ENCODE peak calls at places on chromosome 3, in six cellular contexts. J is GM12891, U is SK-N-SH, Q is K562, G is GM12892, C is GM12878. W is an unnamed sample.

GRCh38 chr3:117019082-117019713 is 309.6 kb downstream of the TUSC7 start:
- DNase-seq in J (peak; percentile 8), U (peak; percentile 60), Q (no peak), G (no peak), C (no peak), W (peak; percentile 10)

GRCh38 chr3:108736821-108737220 is 20.4 kb downstream of the RETNLB start:
- DNase-seq in J (no peak), U (no peak), Q (no peak), G (no peak), C (no peak), W (no peak)

GRCh38 chr3:127560051-127560787 is 30.3 kb downstream of the TPRA1 start:
- DNase-seq in J (no peak), U (no peak), Q (no peak), G (no peak), C (no peak), W (no peak)

GRCh38 chr3:83195243-83195642 is 1433.8 kb upstream of the GBE1 start:
- DNase-seq in J (no peak), U (no peak), Q (no peak), G (no peak), C (no peak), W (no peak)

GRCh38 chr3:151345854-151346253 is 16.5 kb upstream of the P2RY13 start:
- DNase-seq in J (no peak), U (no peak), Q (no peak), G (no peak), C (no peak), W (no peak)

GRCh38 chr3:141285570-141285969 is 53.9 kb downstream of the PXYLP1 start:
- DNase-seq in J (no peak), U (no peak), Q (no peak), G (no peak), C (no peak), W (no peak)

GRCh38 chr3:63130625-63131024 is 147.5 kb upstream of the SYNPR start:
- DNase-seq in J (no peak), U (no peak), Q (no peak), G (no peak), C (no peak), W (no peak)

GRCh38 chr3:178297204-178297603 is 239.0 kb upstream of the KCNMB2 start:
- DNase-seq in J (no peak), U (no peak), Q (no peak), G (no peak), C (no peak), W (no peak)

DNA sequence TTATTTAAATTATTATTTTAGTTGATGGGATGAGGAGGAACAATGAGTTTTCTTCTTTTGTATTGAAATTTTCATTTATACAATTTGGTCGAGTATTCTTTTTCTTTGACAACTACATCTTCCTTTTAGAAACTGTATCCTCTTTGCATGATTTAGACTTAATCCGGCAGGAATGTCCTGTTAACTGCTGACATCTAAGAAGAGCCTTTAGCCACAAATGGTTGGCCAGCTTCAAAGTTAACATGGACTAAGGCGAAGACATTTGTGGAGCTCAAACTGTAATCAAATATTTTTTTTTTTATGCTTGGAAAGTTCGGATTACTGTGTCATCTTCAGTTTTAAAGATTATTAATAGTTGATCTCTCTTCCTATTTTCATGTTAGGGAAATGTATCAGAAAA is 43.2 kb downstream of the RIOX2 start:
- DNase-seq in J (no peak), U (no peak), Q (no peak), G (no peak), C (no peak), W (no peak)
- TF ChIP-seq TAF1 in J (no peak), U (no peak), Q (no peak), G (no peak), C (no peak), W (no peak)

GRCh38 chr3:135516143-135516542 is 449.4 kb upstream of the PPP2R3A start:
- DNase-seq in J (no peak), U (peak; percentile 7), Q (peak; percentile 6), G (no peak), C (no peak), W (peak; percentile 4)

GRCh38 chr3:135514064-135514455 is 451.5 kb upstream of the PPP2R3A start:
- DNase-seq in J (no peak), U (no peak), Q (no peak), G (no peak), C (no peak), W (no peak)

DNA sequence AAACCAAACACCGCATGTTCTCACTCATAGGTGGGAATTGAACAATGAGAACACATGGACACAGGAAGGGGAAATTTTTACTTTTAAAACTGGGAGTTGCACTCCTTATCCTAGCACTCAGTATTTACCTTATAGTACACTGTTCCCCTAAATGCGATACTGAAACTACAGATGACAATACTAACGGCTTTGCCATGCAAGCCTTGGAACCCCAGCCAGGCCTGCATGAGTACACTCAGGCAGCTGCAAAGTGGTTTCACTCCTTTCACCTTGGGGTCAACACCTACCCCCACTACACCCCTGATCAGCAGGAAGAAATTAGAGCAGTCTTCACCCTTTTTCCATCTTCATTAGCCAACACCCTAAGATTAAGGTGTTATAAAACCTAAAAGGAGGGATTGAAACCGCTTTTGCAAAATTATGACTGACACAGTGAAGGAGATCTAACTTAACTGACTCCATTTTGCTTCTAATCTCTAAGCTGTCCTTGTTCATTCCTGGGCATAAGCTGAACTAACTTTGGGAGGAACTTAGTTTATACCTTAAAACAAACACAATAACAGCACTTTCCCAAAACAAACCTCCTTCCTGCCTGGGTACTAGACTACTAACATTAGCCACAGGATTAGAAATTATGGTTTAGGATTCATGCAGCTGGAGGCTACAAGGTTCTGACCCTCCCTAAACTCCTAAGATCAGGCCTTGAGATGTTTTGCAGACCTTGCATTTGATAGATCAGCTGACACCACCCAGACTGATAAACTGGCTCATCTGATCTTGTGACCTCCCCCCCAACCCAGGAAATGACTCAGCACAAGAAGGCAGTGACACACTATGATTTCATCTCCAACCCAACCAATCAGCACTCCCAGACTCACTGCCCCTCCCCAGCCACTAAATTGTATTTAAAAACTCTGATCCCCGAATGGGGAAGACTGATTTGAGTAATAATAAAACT is 452.1 kb upstream of the PPP2R3A start:
- DNase-seq in J (no peak), U (no peak), Q (peak; percentile 27), G (no peak), C (no peak), W (no peak)
- TF ChIP-seq TAF1 in J (no peak), U (no peak), Q (no peak), G (no peak), C (no peak), W (no peak)

GRCh38 chr3:73603771-73604171 is 21.0 kb downstream of the PDZRN3 start:
- DNase-seq in J (no peak), U (peak; percentile 61), Q (no peak), G (no peak), C (no peak), W (no peak)

GRCh38 chr3:73602171-73602570 is 22.6 kb downstream of the PDZRN3 start:
- DNase-seq in J (no peak), U (no peak), Q (no peak), G (no peak), C (no peak), W (no peak)

GRCh38 chr3:73605388-73605787 is 19.4 kb downstream of the PDZRN3 start:
- DNase-seq in J (no peak), U (no peak), Q (no peak), G (no peak), C (no peak), W (no peak)

GRCh38 chr3:73605861-73606260 is 18.9 kb downstream of the PDZRN3 start:
- DNase-seq in J (no peak), U (no peak), Q (no peak), G (no peak), C (no peak), W (no peak)

GRCh38 chr3:73604491-73604890 is 20.2 kb downstream of the PDZRN3 start:
- DNase-seq in J (no peak), U (no peak), Q (no peak), G (no peak), C (no peak), W (no peak)
- TF ChIP-seq TAF1 in J (no peak), U (no peak), Q (no peak), G (no peak), C (no peak), W (no peak)

GRCh38 chr3:15783361-15783969 is 14.3 kb downstream of the ANKRD28 start:
- DNase-seq in J (no peak), U (no peak), Q (no peak), G (no peak), C (no peak), W (no peak)
- TF ChIP-seq TAF1 in J (no peak), U (no peak), Q (no peak), G (no peak), C (no peak), W (no peak)

GRCh38 chr3:157585386-157585785 is 82.2 kb upstream of the VEPH1 start:
- DNase-seq in J (no peak), U (no peak), Q (no peak), G (no peak), C (no peak), W (no peak)

GRCh38 chr3:157582634-157582968 is 79.4 kb upstream of the VEPH1 start:
- DNase-seq in J (no peak), U (no peak), Q (no peak), G (no peak), C (no peak), W (no peak)

GRCh38 chr3:157588386-157589060 is 85.3 kb upstream of the VEPH1 start:
- DNase-seq in J (no peak), U (no peak), Q (no peak), G (no peak), C (no peak), W (no peak)

GRCh38 chr3:157589168-157589567 is 86.0 kb upstream of the VEPH1 start:
- DNase-seq in J (no peak), U (no peak), Q (no peak), G (no peak), C (no peak), W (no peak)

DNA sequence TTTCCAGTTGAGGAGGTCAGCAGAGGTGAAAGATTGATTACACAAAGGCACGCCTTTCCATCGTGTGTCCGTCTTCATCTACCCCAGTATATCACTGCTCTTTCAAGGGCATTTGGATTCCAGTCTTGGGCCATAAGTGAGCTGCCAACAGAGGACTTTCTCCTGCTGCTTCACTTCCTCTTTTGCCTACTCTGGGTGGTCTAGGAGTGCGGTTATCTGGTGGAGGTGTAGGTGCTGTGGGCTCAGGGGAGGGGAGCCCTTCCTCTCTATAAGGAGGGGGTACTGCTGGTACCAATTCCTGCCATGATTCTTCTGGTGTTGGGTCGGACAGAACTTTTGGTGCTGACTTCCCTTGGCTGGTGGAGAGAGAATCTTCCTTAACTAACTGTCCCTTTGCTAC is 83.1 kb upstream of the VEPH1 start:
- DNase-seq in J (no peak), U (no peak), Q (no peak), G (no peak), C (no peak), W (no peak)
- TF ChIP-seq TAF1 in J (no peak), U (no peak), Q (no peak), G (no peak), C (no peak), W (no peak)

W was measured in HepG2.